ENCODE peak calls at places on chromosomes 16 and 17, in seven cellular contexts. J is activated effector memory CD4-positive, alpha-beta T cell treated with anti-CD3 and anti-CD28 coated beads, Interleukin-2, amount 50 U/mL, for 16 hours; M is mucosa of gallbladder; C is effector memory CD8-positive, alpha-beta T cell; P is stimulated activated CD4-positive, alpha-beta T cell treated with anti-CD3 and anti-CD28 coated beads, Interleukin-4, amount 100 ng/mL, for 4 hours; H is HEK293T; X is bronchial epithelial cell. K is an unnamed sample.

GRCh38 chr16:82880361-82880760 is 253.6 kb downstream of the CDH13 start:
- DNase-seq in J (no peak), C (no peak), X (no peak), P (no peak), H (no peak), M (no peak), K (no peak)

GRCh38 chr17:66337866-66338472 is 35.6 kb downstream of the PRKCA start:
- DNase-seq in C (no peak), X (no peak), M (no peak), J (no peak), P (no peak), H (no peak), K (no peak)

GRCh38 chr16:70460737-70461261 is 6.4 kb downstream of the FCSK start:
- DNase-seq in P (no peak), C (no peak), X (peak), M (no peak), J (no peak), H (no peak), K (no peak)

GRCh38 chr16:50265260-50265659 is 1.1 kb upstream of the ADCY7 start:
- DNase-seq in H (no peak), C (no peak), M (no peak), P (no peak), X (peak), J (peak), K (no peak)

GRCh38 chr16:14678748-14679497 is 15.2 kb downstream of the PLA2G10 start:
- DNase-seq in J (no peak), H (no peak), P (no peak), M (no peak), C (no peak), X (no peak), K (no peak)

GRCh38 chr16:89910717-89911354 is 7.8 kb upstream of the MC1R start:
- DNase-seq in X (no peak), M (no peak), J (no peak), P (no peak), C (no peak), H (no peak), K (no peak)

GRCh38 chr17:14092808-14093207 is 23.5 kb downstream of the COX10 start:
- DNase-seq in H (no peak), P (no peak), C (no peak), X (no peak), M (no peak), J (no peak), K (no peak)

GRCh38 chr16:25060920-25061319 is 45.8 kb upstream of the ARHGAP17 start:
- DNase-seq in P (no peak), M (peak), C (peak), X (no peak), H (no peak), J (no peak), K (no peak)

GRCh38 chr17:64425191-64425590 is 23.7 kb upstream of the MILR1 start:
- DNase-seq in C (no peak), J (no peak), P (no peak), H (no peak), M (no peak), X (peak), K (no peak)

GRCh38 chr16:4403133-4403949 is 13.1 kb downstream of the CORO7 start:
- DNase-seq in P (no peak), H (no peak), M (no peak), J (no peak), X (no peak), C (no peak), K (no peak)

GRCh38 chr16:68259421-68259820 is 4.9 kb upstream of the SLC7A6 start:
- DNase-seq in P (no peak), M (no peak), J (no peak), C (no peak), X (no peak), H (no peak), K (no peak)

GRCh38 chr17:83182620-83183063 is 103.2 kb downstream of the METRNL start:
- DNase-seq in M (peak), C (no peak), X (no peak), P (no peak), J (peak), H (no peak), K (no peak)

GRCh38 chr17:31673076-31673475 is 186.0 kb downstream of the COPRS start:
- DNase-seq in J (no peak), X (no peak), C (no peak), P (no peak), M (no peak), H (no peak), K (no peak)

GRCh38 chr17:59840329-59840907 is 52.3 kb downstream of the TUBD1 start:
- DNase-seq in J (peak), X (peak), M (no peak), H (no peak), C (no peak), P (no peak), K (no peak)

GRCh38 chr17:73551756-73552155 is 92.5 kb downstream of the SDK2 start:
- DNase-seq in J (no peak), M (no peak), P (peak), X (no peak), C (no peak), H (no peak), K (no peak)

GRCh38 chr17:48626470-48627241 is 498 bp upstream of the HOXB9 start:
- DNase-seq in P (peak), C (peak), J (peak), H (peak), X (no peak), M (no peak), K (no peak)

GRCh38 chr17:37220609-37220953 is 155.2 kb upstream of the C17orf78 start:
- DNase-seq in M (no peak), J (peak), P (no peak), C (peak), H (peak), X (peak), K (no peak)

GRCh38 chr17:21385281-21385845 is 9.2 kb downstream of the KCNJ12 start:
- DNase-seq in C (no peak), X (no peak), J (no peak), P (no peak), M (no peak), H (no peak), K (no peak)